ENCODE peak calls at places on chromosomes 16 and 17, in seven cellular contexts. One of them, this sample, is unnamed.

GRCh38 chr16:50879873-50880695 is 138.2 kb downstream of the CYLD start:
- DNase-seq in IMR-90: no peak
- DNase-seq in esophagus muscularis mucosa: peak; percentile 88
- DNase-seq in endothelial cell of umbilical vein: no peak
- DNase-seq in lung: peak; percentile 25
- DNase-seq in kidney: peak; percentile 65
- DNase-seq in heart right ventricle: no peak
- DNase-seq in this sample: no peak

GRCh38 chr16:31025344-31025743 is 8.0 kb upstream of the STX4 start:
- DNase-seq in IMR-90: no peak
- DNase-seq in esophagus muscularis mucosa: no peak
- DNase-seq in endothelial cell of umbilical vein: no peak
- DNase-seq in lung: no peak
- DNase-seq in kidney: no peak
- DNase-seq in heart right ventricle: no peak
- DNase-seq in this sample: no peak

GRCh38 chr16:64153718-64154117 is 968.1 kb downstream of the CDH11 start:
- DNase-seq in IMR-90: peak; percentile 22
- DNase-seq in esophagus muscularis mucosa: no peak
- DNase-seq in endothelial cell of umbilical vein: no peak
- DNase-seq in lung: no peak
- DNase-seq in kidney: no peak
- DNase-seq in heart right ventricle: no peak
- DNase-seq in this sample: no peak

GRCh38 chr16:71658771-71659170 is 32.8 kb downstream of the MARVELD3 start:
- DNase-seq in IMR-90: no peak
- DNase-seq in esophagus muscularis mucosa: no peak
- DNase-seq in endothelial cell of umbilical vein: no peak
- DNase-seq in lung: no peak
- DNase-seq in kidney: no peak
- DNase-seq in heart right ventricle: no peak
- DNase-seq in this sample: no peak

GRCh38 chr16:67407176-67407787 is 9.0 kb downstream of the ZDHHC1 start:
- DNase-seq in IMR-90: peak; percentile 42
- DNase-seq in esophagus muscularis mucosa: no peak
- DNase-seq in endothelial cell of umbilical vein: no peak
- DNase-seq in lung: no peak
- DNase-seq in kidney: peak; percentile 52
- DNase-seq in heart right ventricle: no peak
- DNase-seq in this sample: no peak

GRCh38 chr17:67098022-67098421 is 53.7 kb downstream of the CACNG1 start:
- DNase-seq in IMR-90: no peak
- DNase-seq in esophagus muscularis mucosa: no peak
- DNase-seq in endothelial cell of umbilical vein: no peak
- DNase-seq in lung: no peak
- DNase-seq in kidney: no peak
- DNase-seq in heart right ventricle: no peak
- DNase-seq in this sample: no peak

GRCh38 chr16:49464877-49465504 is 91.4 kb downstream of the C16orf78 start:
- DNase-seq in IMR-90: no peak
- DNase-seq in esophagus muscularis mucosa: peak; percentile 83
- DNase-seq in endothelial cell of umbilical vein: no peak
- DNase-seq in lung: peak; percentile 19
- DNase-seq in kidney: no peak
- DNase-seq in heart right ventricle: no peak
- DNase-seq in this sample: peak; percentile 34

GRCh38 chr16:81526935-81527334 is 82.3 kb downstream of the CMIP start:
- DNase-seq in IMR-90: peak; percentile 27
- DNase-seq in esophagus muscularis mucosa: no peak
- DNase-seq in endothelial cell of umbilical vein: peak; percentile 53
- DNase-seq in lung: peak; percentile 55
- DNase-seq in kidney: peak; percentile 80
- DNase-seq in heart right ventricle: peak; percentile 45
- DNase-seq in this sample: no peak

GRCh38 chr17:75614556-75615270 is 18.5 kb upstream of the SMIM5 start:
- DNase-seq in IMR-90: no peak
- DNase-seq in esophagus muscularis mucosa: no peak
- DNase-seq in endothelial cell of umbilical vein: no peak
- DNase-seq in lung: no peak
- DNase-seq in kidney: no peak
- DNase-seq in heart right ventricle: no peak
- DNase-seq in this sample: no peak

GRCh38 chr17:75611746-75612437 is 21.3 kb upstream of the SMIM5 start:
- DNase-seq in IMR-90: no peak
- DNase-seq in esophagus muscularis mucosa: no peak
- DNase-seq in endothelial cell of umbilical vein: no peak
- DNase-seq in lung: no peak
- DNase-seq in kidney: no peak
- DNase-seq in heart right ventricle: no peak
- DNase-seq in this sample: no peak

GRCh38 chr17:75615301-75615700 is 17.9 kb upstream of the SMIM5 start:
- DNase-seq in IMR-90: no peak
- DNase-seq in esophagus muscularis mucosa: no peak
- DNase-seq in endothelial cell of umbilical vein: no peak
- DNase-seq in lung: no peak
- DNase-seq in kidney: no peak
- DNase-seq in heart right ventricle: no peak
- DNase-seq in this sample: no peak

GRCh38 chr17:75612906-75613626 is 20.2 kb upstream of the SMIM5 start:
- DNase-seq in IMR-90: no peak
- DNase-seq in esophagus muscularis mucosa: no peak
- DNase-seq in endothelial cell of umbilical vein: no peak
- DNase-seq in lung: no peak
- DNase-seq in kidney: no peak
- DNase-seq in heart right ventricle: no peak
- DNase-seq in this sample: no peak

GRCh38 chr17:75614006-75614405 is 19.2 kb upstream of the SMIM5 start:
- DNase-seq in IMR-90: no peak
- DNase-seq in esophagus muscularis mucosa: no peak
- DNase-seq in endothelial cell of umbilical vein: no peak
- DNase-seq in lung: no peak
- DNase-seq in kidney: no peak
- DNase-seq in heart right ventricle: no peak
- DNase-seq in this sample: no peak
- TF ChIP-seq CTCF in IMR-90: peak; percentile 19
- TF ChIP-seq CTCF in esophagus muscularis mucosa: no peak
- TF ChIP-seq CTCF in endothelial cell of umbilical vein: no peak
- TF ChIP-seq CTCF in lung: no peak
- TF ChIP-seq CTCF in kidney: no peak
- TF ChIP-seq CTCF in heart right ventricle: no peak
- TF ChIP-seq CTCF in this sample: no peak

GRCh38 chr17:57927048-57927723 is 28.0 kb downstream of the CUEDC1 start:
- DNase-seq in IMR-90: peak; percentile 82
- DNase-seq in esophagus muscularis mucosa: no peak
- DNase-seq in endothelial cell of umbilical vein: peak; percentile 73
- DNase-seq in lung: no peak
- DNase-seq in kidney: peak; percentile 81
- DNase-seq in heart right ventricle: no peak
- DNase-seq in this sample: no peak
- H3K27ac ChIP-seq in IMR-90: peak overlapping the region; percentile 13
- H3K27ac ChIP-seq in esophagus muscularis mucosa: peak overlapping the region; percentile 100
- H3K27ac ChIP-seq in endothelial cell of umbilical vein: no peak overlapping the region
- H3K27ac ChIP-seq in lung: peak overlapping the region; percentile 6
- H3K27ac ChIP-seq in kidney: no peak overlapping the region
- H3K27ac ChIP-seq in heart right ventricle: peak overlapping the region; percentile 65
- H3K27ac ChIP-seq in this sample: peak overlapping the region; percentile 99

GRCh38 chr16:29804020-29804419 is 2.3 kb upstream of the MAZ start:
- DNase-seq in IMR-90: no peak
- DNase-seq in esophagus muscularis mucosa: no peak
- DNase-seq in endothelial cell of umbilical vein: no peak
- DNase-seq in lung: no peak
- DNase-seq in kidney: peak; percentile 42
- DNase-seq in heart right ventricle: no peak
- DNase-seq in this sample: no peak
- TF ChIP-seq CTCF in IMR-90: no peak
- TF ChIP-seq CTCF in esophagus muscularis mucosa: no peak
- TF ChIP-seq CTCF in endothelial cell of umbilical vein: no peak
- TF ChIP-seq CTCF in lung: no peak
- TF ChIP-seq CTCF in kidney: no peak
- TF ChIP-seq CTCF in heart right ventricle: no peak
- TF ChIP-seq CTCF in this sample: no peak

GRCh38 chr16:57036945-57037344 is 47.6 kb downstream of the NLRC5 start:
- DNase-seq in IMR-90: no peak
- DNase-seq in esophagus muscularis mucosa: no peak
- DNase-seq in endothelial cell of umbilical vein: no peak
- DNase-seq in lung: no peak
- DNase-seq in kidney: peak; percentile 50
- DNase-seq in heart right ventricle: no peak
- DNase-seq in this sample: no peak
- H3K27ac ChIP-seq in IMR-90: no peak overlapping the region
- H3K27ac ChIP-seq in esophagus muscularis mucosa: no peak overlapping the region
- H3K27ac ChIP-seq in endothelial cell of umbilical vein: no peak overlapping the region
- H3K27ac ChIP-seq in lung: no peak overlapping the region
- H3K27ac ChIP-seq in kidney: no peak overlapping the region
- H3K27ac ChIP-seq in heart right ventricle: no peak overlapping the region
- H3K27ac ChIP-seq in this sample: no peak overlapping the region

This sample was measured in sigmoid colon.